ENCODE peak calls at places on chromosomes 12 and 14, in ten cellular contexts. N, K, Q, T, P, X, J, H, F and B are unnamed samples. For H3K36me3 and H3K27me3, the result is how much of the 10 kb centered on the place peaks cover.

GRCh38 chr12:115135800-115136211 is 451.8 kb upstream of the TBX3 start:
- DNase-seq in N (no peak), K (peak), Q (no peak), T (no peak), P (peak), X (peak), J (no peak), H (no peak), F (peak), B (peak)

GRCh38 chr12:87796961-87797516 is 232.2 kb downstream of the C12orf50 start:
- DNase-seq in N (no peak), K (no peak), Q (no peak), T (no peak), P (no peak), X (no peak), J (no peak), H (no peak), F (no peak), B (no peak)

GRCh38 chr14:79017561-79017960 is 847.4 kb downstream of the NRXN3 start:
- DNase-seq in N (no peak), K (no peak), Q (no peak), T (no peak), P (no peak), X (no peak), J (no peak), H (no peak), F (no peak), B (no peak)

GRCh38 chr12:117552971-117553370 is 191.5 kb upstream of the NOS1 start:
- DNase-seq in N (no peak), K (no peak), Q (no peak), T (no peak), P (no peak), X (no peak), J (no peak), H (no peak), F (no peak), B (no peak)

GRCh38 chr12:64457036-64457435 is 5.1 kb downstream of the TBK1 start:
- DNase-seq in N (no peak), K (no peak), Q (no peak), T (no peak), P (no peak), X (no peak), J (no peak), H (no peak), F (no peak), B (no peak)

GRCh38 chr14:97779140-97779539 is 982.0 kb downstream of the VRK1 start:
- DNase-seq in N (no peak), K (no peak), Q (no peak), T (no peak), P (no peak), X (no peak), J (no peak), H (no peak), F (no peak), B (no peak)

GRCh38 chr12:56078931-56079728 is 835 bp upstream of the ERBB3 start:
- DNase-seq in N (peak), K (peak), Q (peak), T (peak), P (peak), X (peak), J (peak), H (peak), F (peak), B (peak)

GRCh38 chr12:3752741-3753486 is at the start of gene CRACR2A:
- DNase-seq in N (peak), K (peak), Q (peak), T (peak), P (peak), X (peak), J (peak), H (peak), F (peak), B (peak)

GRCh38 chr14:23577710-23578392 is 739 bp downstream of the JPH4 start:
- DNase-seq in N (no peak), K (no peak), Q (no peak), T (peak), P (no peak), X (peak), J (no peak), H (no peak), F (no peak), B (no peak)

GRCh38 chr14:81400852-81401251 is 728 bp upstream of the STON2 start:
- DNase-seq in N (no peak), K (no peak), Q (no peak), T (no peak), P (peak), X (peak), J (peak), H (no peak), F (peak), B (peak)

GRCh38 chr14:71108398-71109114 is 201.3 kb downstream of the PCNX1 start:
- DNase-seq in N (no peak), K (no peak), Q (no peak), T (no peak), P (no peak), X (no peak), J (no peak), H (no peak), F (no peak), B (no peak)

GRCh38 chr14:71107921-71108320 is 200.7 kb downstream of the PCNX1 start:
- DNase-seq in N (no peak), K (no peak), Q (no peak), T (no peak), P (no peak), X (no peak), J (no peak), H (no peak), F (no peak), B (no peak)

GRCh38 chr14:71103662-71104484 is 196.6 kb downstream of the PCNX1 start:
- DNase-seq in N (peak), K (peak), Q (no peak), T (no peak), P (no peak), X (no peak), J (no peak), H (no peak), F (no peak), B (no peak)

GRCh38 chr14:71105177-71105576 is 197.9 kb downstream of the PCNX1 start:
- DNase-seq in N (no peak), K (no peak), Q (no peak), T (no peak), P (no peak), X (no peak), J (no peak), H (no peak), F (no peak), B (no peak)
- H3K4me3 ChIP-seq in N (no peak), K (no peak), Q (no peak), T (no peak), P (no peak), X (no peak), J (no peak), H (no peak), F (no peak), B (no peak)

GRCh38 chr14:75295491-75296338 is 17.1 kb downstream of the FOS start:
- DNase-seq in N (peak), K (peak), Q (peak), T (peak), P (peak), X (peak), J (peak), H (peak), F (peak), B (peak)
- H3K36me3 ChIP-seq in N (under half), K (under half), Q (under half), T (under half), P (under half), X (under half), J (under half), H (under half), F (under half), B (under half)

DNA sequence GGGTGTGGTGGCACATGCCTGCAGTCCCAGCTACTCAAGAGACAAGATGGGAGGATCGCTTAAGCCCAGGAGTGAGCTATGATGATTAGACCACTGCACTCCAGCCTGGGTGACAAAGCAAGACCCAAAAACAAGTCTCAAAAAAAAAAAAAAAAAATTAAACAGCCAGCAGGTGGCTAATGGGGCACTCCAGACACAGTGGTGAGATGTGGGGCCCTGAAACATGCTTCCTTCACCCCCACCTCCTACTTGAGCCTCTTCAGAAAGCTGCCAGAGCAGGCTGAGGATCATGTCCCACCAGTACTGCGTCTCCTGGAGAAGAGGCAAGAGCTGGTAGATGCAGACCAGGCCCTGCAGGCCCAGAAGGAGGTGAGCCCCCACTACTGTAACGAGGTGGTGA is 2.1 kb downstream of the CFAP73 start:
- DNase-seq in N (no peak), K (no peak), Q (no peak), T (no peak), P (no peak), X (no peak), J (no peak), H (no peak), F (no peak), B (no peak)
- H3K27me3 ChIP-seq in N (under half), K (half or more), Q (under half), T (half or more), P (under half), X (under half), J (under half), H (under half), F (under half), B (under half)

GRCh38 chr14:57547131-57547530 is 53.5 kb upstream of the CCDC198 start:
- DNase-seq in N (no peak), K (no peak), Q (no peak), T (no peak), P (no peak), X (no peak), J (no peak), H (no peak), F (no peak), B (no peak)
- H3K4me3 ChIP-seq in N (no peak), K (no peak), Q (no peak), T (no peak), P (no peak), X (no peak), J (no peak), H (no peak), F (no peak), B (no peak)

GRCh38 chr12:25018146-25018545 is 69.2 kb upstream of the BCAT1 start:
- DNase-seq in N (no peak), K (no peak), Q (no peak), T (no peak), P (no peak), X (no peak), J (no peak), H (no peak), F (no peak), B (no peak)
- H3K36me3 ChIP-seq in N (under half), K (under half), Q (under half), T (under half), P (under half), X (under half), J (under half), H (under half), F (under half), B (under half)

GRCh38 chr14:100823488-100823887 is 2.4 kb upstream of the MEG3 start:
- DNase-seq in N (no peak), K (no peak), Q (no peak), T (no peak), P (no peak), X (no peak), J (no peak), H (no peak), F (no peak), B (no peak)
- H3K27me3 ChIP-seq in N (under half), K (under half), Q (under half), T (under half), P (under half), X (under half), J (under half), H (under half), F (under half), B (under half)

DNA sequence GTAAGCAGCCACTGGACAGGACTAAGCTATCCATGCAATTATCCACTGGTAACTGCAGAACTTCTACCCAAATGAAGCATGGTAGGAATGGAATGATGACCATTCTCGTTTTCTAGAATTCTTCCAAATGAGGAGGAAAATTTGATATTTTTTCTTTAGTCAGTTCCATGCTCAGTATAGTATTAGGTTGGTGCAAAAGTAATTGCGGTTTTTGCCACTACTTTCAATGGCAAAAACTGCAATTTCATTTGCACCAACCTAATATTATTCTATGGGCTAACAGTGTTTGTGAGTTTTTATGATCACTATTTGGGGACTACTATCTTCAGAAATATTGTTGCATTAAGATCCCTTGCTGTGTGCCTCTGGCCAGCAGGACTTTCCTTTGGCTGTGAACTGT is 42.9 kb upstream of the PELI2 start:
- DNase-seq in N (no peak), K (no peak), Q (no peak), T (no peak), P (no peak), X (no peak), J (no peak), H (no peak), F (no peak), B (no peak)
- H3K4me3 ChIP-seq in N (no peak), K (no peak), Q (no peak), T (no peak), P (no peak), X (no peak), J (no peak), H (no peak), F (no peak), B (no peak)

GRCh38 chr12:53011889-53012288 is 5.6 kb downstream of the EIF4B start:
- DNase-seq in N (no peak), K (no peak), Q (no peak), T (no peak), P (no peak), X (no peak), J (no peak), H (no peak), F (no peak), B (no peak)
- H3K36me3 ChIP-seq in N (half or more), K (under half), Q (under half), T (half or more), P (under half), X (under half), J (under half), H (under half), F (under half), B (half or more)

DNA sequence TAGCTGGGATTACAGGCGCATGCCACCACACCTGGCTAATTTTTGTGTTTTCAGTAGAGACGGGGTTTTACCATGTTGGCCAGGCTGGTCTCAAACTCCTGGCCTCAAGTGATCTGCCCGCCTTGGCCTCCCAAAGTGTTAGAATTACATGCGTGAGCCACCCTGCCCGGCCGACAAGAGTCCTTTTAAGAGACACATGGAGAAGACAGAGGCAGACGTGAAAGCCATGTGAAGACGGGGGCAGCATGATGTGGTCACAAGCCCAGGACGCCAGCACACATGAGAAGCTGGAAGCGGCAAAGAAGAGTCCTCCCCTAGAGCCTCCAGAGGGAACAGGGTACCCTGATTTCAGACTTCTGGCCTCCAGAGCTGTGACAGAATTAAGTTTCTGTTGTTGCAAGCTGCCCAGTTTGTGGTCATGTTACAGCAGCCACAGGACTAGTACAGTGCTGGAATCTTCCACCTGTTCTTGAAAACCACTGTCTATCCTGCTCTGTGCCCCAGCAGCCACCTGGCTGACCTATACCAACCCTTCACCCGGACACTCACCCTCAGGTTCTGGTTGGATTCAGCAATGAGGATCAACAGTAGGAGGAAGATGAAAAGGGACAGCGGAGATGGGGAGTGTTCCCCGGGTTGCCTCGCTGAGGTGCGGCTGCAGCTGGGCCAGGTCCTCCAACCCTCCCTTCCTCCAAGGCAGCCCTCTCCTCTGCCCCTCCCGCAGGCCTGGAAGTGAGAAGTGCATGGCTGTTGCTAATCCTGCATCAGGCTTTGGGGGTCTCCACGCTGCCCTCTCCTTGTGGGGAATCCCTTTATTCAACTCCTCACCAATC is 16.9 kb downstream of the VPS37B start:
- DNase-seq in N (no peak), K (no peak), Q (no peak), T (peak), P (no peak), X (no peak), J (peak), H (no peak), F (no peak), B (no peak)
- H3K27me3 ChIP-seq in N (under half), K (under half), Q (under half), T (under half), P (under half), X (under half), J (under half), H (under half), F (under half), B (under half)

GRCh38 chr14:69879175-69880047 is at the start of gene SMOC1:
- DNase-seq in N (peak), K (peak), Q (no peak), T (peak), P (peak), X (no peak), J (peak), H (no peak), F (peak), B (peak)
- H3K4me3 ChIP-seq in N (peak), K (peak), Q (no peak), T (peak), P (peak), X (no peak), J (no peak), H (no peak), F (peak), B (peak)